ENCODE peak calls at places on chromosome 19, in five cellular contexts. One of them, this sample, is unnamed.

GRCh38 chr19:15892012-15892411 is 5.9 kb downstream of the CYP4F2 start:
- DNase-seq in NCI-H2081 treated with DMSO at 0.1 percent for 48 hours: no peak
- DNase-seq in non-pigmented ciliary epithelial cell: no peak
- DNase-seq in Right ventricle myocardium inferior: no peak
- DNase-seq in AG09319: no peak
- DNase-seq in this sample: no peak

GRCh38 chr19:35045667-35046300 is 4.3 kb downstream of the HPN start:
- DNase-seq in NCI-H2081 treated with DMSO at 0.1 percent for 48 hours: no peak
- DNase-seq in non-pigmented ciliary epithelial cell: no peak
- DNase-seq in Right ventricle myocardium inferior: no peak
- DNase-seq in AG09319: no peak
- DNase-seq in this sample: no peak

GRCh38 chr19:29666634-29667389 is 1.6 kb downstream of the PLEKHF1 start:
- DNase-seq in NCI-H2081 treated with DMSO at 0.1 percent for 48 hours: no peak
- DNase-seq in non-pigmented ciliary epithelial cell: no peak
- DNase-seq in Right ventricle myocardium inferior: peak; percentile 84
- DNase-seq in AG09319: no peak
- DNase-seq in this sample: no peak

GRCh38 chr19:17311455-17312248 is 2.3 kb downstream of the DDA1 start:
- DNase-seq in NCI-H2081 treated with DMSO at 0.1 percent for 48 hours: no peak
- DNase-seq in non-pigmented ciliary epithelial cell: no peak
- DNase-seq in Right ventricle myocardium inferior: peak; percentile 15
- DNase-seq in AG09319: no peak
- DNase-seq in this sample: no peak

GRCh38 chr19:50870417-50871089 is 2.7 kb upstream of the KLK2 start:
- DNase-seq in NCI-H2081 treated with DMSO at 0.1 percent for 48 hours: no peak
- DNase-seq in non-pigmented ciliary epithelial cell: no peak
- DNase-seq in Right ventricle myocardium inferior: no peak
- DNase-seq in AG09319: no peak
- DNase-seq in this sample: no peak

GRCh38 chr19:7751157-7751783 is 3.9 kb upstream of the CD209 start:
- DNase-seq in NCI-H2081 treated with DMSO at 0.1 percent for 48 hours: no peak
- DNase-seq in non-pigmented ciliary epithelial cell: no peak
- DNase-seq in Right ventricle myocardium inferior: no peak
- DNase-seq in AG09319: no peak
- DNase-seq in this sample: no peak

GRCh38 chr19:16228637-16229321 is 31.1 kb downstream of the AP1M1 start:
- DNase-seq in NCI-H2081 treated with DMSO at 0.1 percent for 48 hours: no peak
- DNase-seq in non-pigmented ciliary epithelial cell: no peak
- DNase-seq in Right ventricle myocardium inferior: no peak
- DNase-seq in AG09319: no peak
- DNase-seq in this sample: no peak

GRCh38 chr19:13484141-13484540 is 22.1 kb downstream of the CACNA1A start:
- DNase-seq in NCI-H2081 treated with DMSO at 0.1 percent for 48 hours: no peak
- DNase-seq in non-pigmented ciliary epithelial cell: no peak
- DNase-seq in Right ventricle myocardium inferior: no peak
- DNase-seq in AG09319: no peak
- DNase-seq in this sample: no peak

GRCh38 chr19:33713194-33713593 is 83.5 kb upstream of the KCTD15 start:
- DNase-seq in NCI-H2081 treated with DMSO at 0.1 percent for 48 hours: no peak
- DNase-seq in non-pigmented ciliary epithelial cell: no peak
- DNase-seq in Right ventricle myocardium inferior: no peak
- DNase-seq in AG09319: no peak
- DNase-seq in this sample: no peak

GRCh38 chr19:46623915-46624502 is 880 bp downstream of the PTGIR start:
- DNase-seq in NCI-H2081 treated with DMSO at 0.1 percent for 48 hours: no peak
- DNase-seq in non-pigmented ciliary epithelial cell: no peak
- DNase-seq in Right ventricle myocardium inferior: no peak
- DNase-seq in AG09319: no peak
- DNase-seq in this sample: no peak

GRCh38 chr19:51948979-51949378 is 21.7 kb downstream of the ZNF613 start:
- DNase-seq in NCI-H2081 treated with DMSO at 0.1 percent for 48 hours: no peak
- DNase-seq in non-pigmented ciliary epithelial cell: no peak
- DNase-seq in Right ventricle myocardium inferior: no peak
- DNase-seq in AG09319: no peak
- DNase-seq in this sample: peak; percentile 21

GRCh38 chr19:29724102-29724641 is 9.1 kb upstream of the C19orf12 start:
- DNase-seq in NCI-H2081 treated with DMSO at 0.1 percent for 48 hours: no peak
- DNase-seq in non-pigmented ciliary epithelial cell: no peak
- DNase-seq in Right ventricle myocardium inferior: no peak
- DNase-seq in AG09319: no peak
- DNase-seq in this sample: no peak

GRCh38 chr19:44590245-44591059 is 22.9 kb upstream of the IGSF23 start:
- DNase-seq in NCI-H2081 treated with DMSO at 0.1 percent for 48 hours: no peak
- DNase-seq in non-pigmented ciliary epithelial cell: no peak
- DNase-seq in Right ventricle myocardium inferior: no peak
- DNase-seq in AG09319: no peak
- DNase-seq in this sample: no peak

GRCh38 chr19:28878862-28879566 is 333.9 kb downstream of the UQCRFS1 start:
- DNase-seq in NCI-H2081 treated with DMSO at 0.1 percent for 48 hours: no peak
- DNase-seq in non-pigmented ciliary epithelial cell: no peak
- DNase-seq in Right ventricle myocardium inferior: no peak
- DNase-seq in AG09319: peak; percentile 52
- DNase-seq in this sample: peak; percentile 66

GRCh38 chr19:49422407-49423277 is 599 bp downstream of the PTH2 start:
- DNase-seq in NCI-H2081 treated with DMSO at 0.1 percent for 48 hours: no peak
- DNase-seq in non-pigmented ciliary epithelial cell: no peak
- DNase-seq in Right ventricle myocardium inferior: no peak
- DNase-seq in AG09319: no peak
- DNase-seq in this sample: no peak

GRCh38 chr19:56748443-56748842 is 76.9 kb upstream of the ZNF835 start:
- DNase-seq in NCI-H2081 treated with DMSO at 0.1 percent for 48 hours: no peak
- DNase-seq in non-pigmented ciliary epithelial cell: no peak
- DNase-seq in Right ventricle myocardium inferior: no peak
- DNase-seq in AG09319: no peak
- DNase-seq in this sample: peak; percentile 9